ENCODE peak calls at places on chromosomes 2 and 18, in five cellular contexts. One of them, this sample, is unnamed.
A peak's percentile ranks its signal among the peaks of the same experiment; 100 is the strongest.

GRCh38 chr18:44128365-44128764 is 552.3 kb upstream of the SETBP1 start:
- DNase-seq in hepatocyte: no peak
- DNase-seq in PC-3: peak; percentile 40
- DNase-seq in HCT116: no peak
- DNase-seq in endothelial cell of umbilical vein: peak; percentile 72
- DNase-seq in this sample: no peak

GRCh38 chr18:59921384-59921891 is 21.6 kb downstream of the PMAIP1 start:
- DNase-seq in hepatocyte: no peak
- DNase-seq in PC-3: peak; percentile 59
- DNase-seq in HCT116: no peak
- DNase-seq in endothelial cell of umbilical vein: no peak
- DNase-seq in this sample: no peak

GRCh38 chr2:19746611-19747309 is 155.0 kb downstream of the TTC32 start:
- DNase-seq in hepatocyte: peak; percentile 45
- DNase-seq in PC-3: peak; percentile 35
- DNase-seq in HCT116: no peak
- DNase-seq in endothelial cell of umbilical vein: peak; percentile 29
- DNase-seq in this sample: no peak

GRCh38 chr2:58967736-58968135 is 726.6 kb upstream of the FANCL start:
- DNase-seq in hepatocyte: peak; percentile 16
- DNase-seq in PC-3: peak; percentile 19
- DNase-seq in HCT116: no peak
- DNase-seq in endothelial cell of umbilical vein: no peak
- DNase-seq in this sample: peak; percentile 8

GRCh38 chr18:60007641-60008040 is 107.8 kb downstream of the PMAIP1 start:
- DNase-seq in hepatocyte: no peak
- DNase-seq in PC-3: peak; percentile 59
- DNase-seq in HCT116: no peak
- DNase-seq in endothelial cell of umbilical vein: no peak
- DNase-seq in this sample: no peak

GRCh38 chr2:29309090-29310054 is 194.2 kb downstream of the CLIP4 start:
- DNase-seq in hepatocyte: peak; percentile 87
- DNase-seq in PC-3: peak; percentile 76
- DNase-seq in HCT116: peak; percentile 44
- DNase-seq in endothelial cell of umbilical vein: peak; percentile 27
- DNase-seq in this sample: peak; percentile 77

GRCh38 chr18:27762054-27762453 is 414.9 kb downstream of the CDH2 start:
- DNase-seq in hepatocyte: no peak
- DNase-seq in PC-3: no peak
- DNase-seq in HCT116: no peak
- DNase-seq in endothelial cell of umbilical vein: no peak
- DNase-seq in this sample: no peak

GRCh38 chr2:74206180-74206688 is 7.8 kb downstream of the MTHFD2 start:
- DNase-seq in hepatocyte: peak; percentile 20
- DNase-seq in PC-3: peak; percentile 27
- DNase-seq in HCT116: no peak
- DNase-seq in endothelial cell of umbilical vein: peak; percentile 76
- DNase-seq in this sample: no peak

GRCh38 chr2:188984680-188985079 is 10.5 kb downstream of the COL3A1 start:
- DNase-seq in hepatocyte: peak; percentile 60
- DNase-seq in PC-3: peak; percentile 19
- DNase-seq in HCT116: no peak
- DNase-seq in endothelial cell of umbilical vein: no peak
- DNase-seq in this sample: no peak

GRCh38 chr2:220215785-220216184 is 588.4 kb downstream of the SLC4A3 start:
- DNase-seq in hepatocyte: no peak
- DNase-seq in PC-3: no peak
- DNase-seq in HCT116: no peak
- DNase-seq in endothelial cell of umbilical vein: no peak
- DNase-seq in this sample: no peak

GRCh38 chr2:102604754-102605153 is 14.6 kb upstream of the SLC9A2 start:
- DNase-seq in hepatocyte: no peak
- DNase-seq in PC-3: no peak
- DNase-seq in HCT116: no peak
- DNase-seq in endothelial cell of umbilical vein: no peak
- DNase-seq in this sample: no peak

GRCh38 chr18:7224198-7224597 is 6.7 kb upstream of the LRRC30 start:
- DNase-seq in hepatocyte: no peak
- DNase-seq in PC-3: no peak
- DNase-seq in HCT116: no peak
- DNase-seq in endothelial cell of umbilical vein: no peak
- DNase-seq in this sample: no peak

GRCh38 chr2:100228967-100229366 is 86.6 kb upstream of the AFF3 start:
- DNase-seq in hepatocyte: no peak
- DNase-seq in PC-3: no peak
- DNase-seq in HCT116: no peak
- DNase-seq in endothelial cell of umbilical vein: no peak
- DNase-seq in this sample: no peak

DNA sequence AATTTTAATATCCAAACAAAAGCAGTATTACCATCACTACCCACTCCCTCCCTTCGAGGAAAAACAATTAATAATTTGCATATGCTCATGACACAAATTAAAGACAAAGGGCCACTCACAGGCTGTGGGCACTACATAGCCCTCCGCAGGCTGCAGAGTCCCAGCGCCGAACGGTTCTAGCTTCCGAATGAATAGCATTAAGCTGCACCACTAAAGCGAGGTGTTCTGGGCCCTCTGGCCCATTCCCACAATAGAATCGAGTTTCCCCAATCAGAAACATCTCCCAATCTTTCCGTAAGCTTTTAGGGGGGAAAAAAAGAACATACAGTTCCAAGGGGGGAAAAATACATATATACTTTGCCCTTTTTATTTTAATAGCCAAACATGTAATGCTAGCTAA is 14.5 kb upstream of the SIX3 start:
- DNase-seq in hepatocyte: no peak
- DNase-seq in PC-3: no peak
- DNase-seq in HCT116: no peak
- DNase-seq in endothelial cell of umbilical vein: no peak
- DNase-seq in this sample: no peak
- TF ChIP-seq EZH2 in hepatocyte: no peak
- TF ChIP-seq EZH2 in PC-3: no peak
- TF ChIP-seq EZH2 in HCT116: no peak
- TF ChIP-seq EZH2 in endothelial cell of umbilical vein: no peak
- TF ChIP-seq EZH2 in this sample: no peak

DNA sequence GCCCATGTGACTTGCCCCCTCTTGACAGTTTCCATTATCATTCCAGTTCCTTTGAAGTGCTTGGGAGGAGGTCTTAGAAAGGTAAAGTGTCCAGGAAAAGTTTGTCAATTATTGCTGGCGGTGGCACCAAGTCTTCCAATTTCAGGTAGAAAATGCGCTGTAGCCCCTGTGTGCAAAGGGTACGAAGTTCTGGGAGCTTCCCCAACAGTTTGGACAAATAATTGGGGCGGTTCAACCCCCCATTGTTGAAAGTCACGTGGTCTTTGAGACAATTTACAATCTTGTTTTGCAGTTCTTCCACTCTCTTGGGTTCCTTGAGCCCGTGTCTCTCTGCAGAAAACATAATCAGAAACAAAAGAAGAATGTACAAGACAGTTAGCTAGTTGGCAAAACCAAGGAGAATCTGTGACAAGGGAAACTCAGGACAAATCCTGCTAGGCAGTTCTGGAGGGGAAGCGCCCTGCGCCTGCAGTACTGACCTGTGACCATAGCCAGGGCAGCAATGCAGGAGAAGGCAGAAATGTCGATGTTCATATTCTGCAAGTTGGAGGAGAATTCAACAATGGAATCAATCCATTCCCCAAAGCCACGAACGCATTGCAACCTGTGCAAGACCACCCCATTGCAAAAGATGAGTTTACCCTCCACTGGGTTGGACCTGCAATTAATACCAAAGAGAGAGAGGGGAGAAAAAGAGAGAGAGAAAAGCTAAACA is 6.7 kb downstream of the NR4A2 start:
- DNase-seq in hepatocyte: no peak
- DNase-seq in PC-3: no peak
- DNase-seq in HCT116: no peak
- DNase-seq in endothelial cell of umbilical vein: no peak
- DNase-seq in this sample: no peak
- TF ChIP-seq EZH2 in hepatocyte: no peak
- TF ChIP-seq EZH2 in PC-3: no peak
- TF ChIP-seq EZH2 in HCT116: no peak
- TF ChIP-seq EZH2 in endothelial cell of umbilical vein: no peak
- TF ChIP-seq EZH2 in this sample: no peak

GRCh38 chr2:44944952-44945612 is 3.6 kb downstream of the SIX3 start:
- DNase-seq in hepatocyte: no peak
- DNase-seq in PC-3: no peak
- DNase-seq in HCT116: no peak
- DNase-seq in endothelial cell of umbilical vein: no peak
- DNase-seq in this sample: no peak
- TF ChIP-seq EZH2 in hepatocyte: peak; percentile 28
- TF ChIP-seq EZH2 in PC-3: no peak
- TF ChIP-seq EZH2 in HCT116: no peak
- TF ChIP-seq EZH2 in endothelial cell of umbilical vein: no peak
- TF ChIP-seq EZH2 in this sample: no peak

GRCh38 chr2:31137211-31138036 is 816 bp downstream of the GALNT14 start:
- DNase-seq in hepatocyte: peak; percentile 15
- DNase-seq in PC-3: peak; percentile 11
- DNase-seq in HCT116: no peak
- DNase-seq in endothelial cell of umbilical vein: no peak
- DNase-seq in this sample: no peak
- TF ChIP-seq EZH2 in hepatocyte: peak; percentile 79
- TF ChIP-seq EZH2 in PC-3: no peak
- TF ChIP-seq EZH2 in HCT116: no peak
- TF ChIP-seq EZH2 in endothelial cell of umbilical vein: peak; percentile 66
- TF ChIP-seq EZH2 in this sample: no peak

DNA sequence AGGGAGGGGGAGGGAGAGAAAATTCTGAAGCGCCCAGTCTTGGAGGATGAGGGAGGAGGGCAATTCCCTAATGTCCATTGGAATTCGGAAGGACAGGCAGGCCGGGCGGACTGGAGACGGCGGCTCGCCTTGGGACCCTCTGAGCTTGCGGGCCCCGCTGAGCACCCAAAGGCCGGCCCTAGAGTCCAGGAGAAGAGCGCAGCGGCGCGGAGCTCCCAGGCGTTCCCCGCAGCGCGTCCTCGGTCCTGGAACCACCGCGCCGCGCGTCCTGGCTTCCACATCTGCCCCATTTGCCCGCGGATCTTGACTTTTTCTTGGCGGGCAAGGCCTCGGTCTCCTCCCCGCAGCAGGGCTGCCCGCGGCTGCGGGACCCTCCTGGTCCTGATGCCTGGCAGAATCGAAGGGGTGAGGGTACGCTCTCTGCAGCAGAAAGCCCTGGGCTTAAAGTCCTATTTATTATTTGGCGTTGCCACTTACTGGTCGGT is 675 bp upstream of the MLPH start:
- DNase-seq in hepatocyte: no peak
- DNase-seq in PC-3: peak; percentile 38
- DNase-seq in HCT116: no peak
- DNase-seq in endothelial cell of umbilical vein: no peak
- DNase-seq in this sample: no peak
- TF ChIP-seq EZH2 in hepatocyte: peak; percentile 79
- TF ChIP-seq EZH2 in PC-3: no peak
- TF ChIP-seq EZH2 in HCT116: no peak
- TF ChIP-seq EZH2 in endothelial cell of umbilical vein: peak; percentile 82
- TF ChIP-seq EZH2 in this sample: no peak

This sample was measured in SK-N-MC.